ENCODE peak calls at places on chromosome X, in ten cellular contexts. One of them, this sample, is unnamed.

GRCh38 chrX:96906741-96907140 is 23.0 kb downstream of the RPA4 start:
- DNase-seq in A549: no peak
- DNase-seq in mesendoderm: no peak
- DNase-seq in naive thymus-derived CD4-positive, alpha-beta T cell: no peak
- DNase-seq in spleen: no peak
- DNase-seq in cardiac fibroblast: peak
- DNase-seq in skeletal muscle cell: peak
- DNase-seq in aorta: no peak
- DNase-seq in AG04450: no peak
- DNase-seq in choroid plexus epithelial cell: no peak
- DNase-seq in this sample: no peak

GRCh38 chrX:107775000-107775733 is 420 bp downstream of the TSC22D3 start:
- DNase-seq in A549: peak
- DNase-seq in mesendoderm: no peak
- DNase-seq in naive thymus-derived CD4-positive, alpha-beta T cell: peak
- DNase-seq in spleen: no peak
- DNase-seq in cardiac fibroblast: no peak
- DNase-seq in skeletal muscle cell: no peak
- DNase-seq in aorta: no peak
- DNase-seq in AG04450: no peak
- DNase-seq in choroid plexus epithelial cell: no peak
- DNase-seq in this sample: no peak

GRCh38 chrX:133685806-133686205 is 270.5 kb upstream of the GPC4 start:
- DNase-seq in A549: no peak
- DNase-seq in mesendoderm: peak
- DNase-seq in naive thymus-derived CD4-positive, alpha-beta T cell: no peak
- DNase-seq in spleen: no peak
- DNase-seq in cardiac fibroblast: no peak
- DNase-seq in skeletal muscle cell: no peak
- DNase-seq in aorta: no peak
- DNase-seq in AG04450: no peak
- DNase-seq in choroid plexus epithelial cell: no peak
- DNase-seq in this sample: peak

GRCh38 chrX:105552395-105552794 is 269.9 kb upstream of the NRK start:
- DNase-seq in A549: no peak
- DNase-seq in mesendoderm: peak
- DNase-seq in naive thymus-derived CD4-positive, alpha-beta T cell: no peak
- DNase-seq in spleen: no peak
- DNase-seq in cardiac fibroblast: peak
- DNase-seq in skeletal muscle cell: no peak
- DNase-seq in aorta: no peak
- DNase-seq in AG04450: no peak
- DNase-seq in choroid plexus epithelial cell: peak
- DNase-seq in this sample: no peak

GRCh38 chrX:68440940-68441339 is 7.6 kb upstream of the OPHN1 start:
- DNase-seq in A549: no peak
- DNase-seq in mesendoderm: no peak
- DNase-seq in naive thymus-derived CD4-positive, alpha-beta T cell: no peak
- DNase-seq in spleen: no peak
- DNase-seq in cardiac fibroblast: peak
- DNase-seq in skeletal muscle cell: peak
- DNase-seq in aorta: peak
- DNase-seq in AG04450: no peak
- DNase-seq in choroid plexus epithelial cell: peak
- DNase-seq in this sample: no peak

GRCh38 chrX:78024349-78025108 is 55.1 kb upstream of the PGAM4 start:
- DNase-seq in A549: peak
- DNase-seq in mesendoderm: peak
- DNase-seq in naive thymus-derived CD4-positive, alpha-beta T cell: peak
- DNase-seq in spleen: no peak
- DNase-seq in cardiac fibroblast: peak
- DNase-seq in skeletal muscle cell: no peak
- DNase-seq in aorta: no peak
- DNase-seq in AG04450: no peak
- DNase-seq in choroid plexus epithelial cell: peak
- DNase-seq in this sample: peak

GRCh38 chrX:10549280-10549679 is 71.1 kb downstream of the MID1 start:
- DNase-seq in A549: no peak
- DNase-seq in mesendoderm: no peak
- DNase-seq in naive thymus-derived CD4-positive, alpha-beta T cell: no peak
- DNase-seq in spleen: no peak
- DNase-seq in cardiac fibroblast: no peak
- DNase-seq in skeletal muscle cell: no peak
- DNase-seq in aorta: no peak
- DNase-seq in AG04450: no peak
- DNase-seq in choroid plexus epithelial cell: no peak
- DNase-seq in this sample: no peak

GRCh38 chrX:39238017-39238416 is 436.8 kb downstream of the MID1IP1 start:
- DNase-seq in A549: no peak
- DNase-seq in mesendoderm: no peak
- DNase-seq in naive thymus-derived CD4-positive, alpha-beta T cell: no peak
- DNase-seq in spleen: no peak
- DNase-seq in cardiac fibroblast: no peak
- DNase-seq in skeletal muscle cell: no peak
- DNase-seq in aorta: no peak
- DNase-seq in AG04450: no peak
- DNase-seq in choroid plexus epithelial cell: no peak
- DNase-seq in this sample: no peak

GRCh38 chrX:40012039-40012799 is 85.5 kb downstream of the BCOR start:
- DNase-seq in A549: no peak
- DNase-seq in mesendoderm: no peak
- DNase-seq in naive thymus-derived CD4-positive, alpha-beta T cell: no peak
- DNase-seq in spleen: peak
- DNase-seq in cardiac fibroblast: peak
- DNase-seq in skeletal muscle cell: peak
- DNase-seq in aorta: peak
- DNase-seq in AG04450: no peak
- DNase-seq in choroid plexus epithelial cell: peak
- DNase-seq in this sample: no peak

GRCh38 chrX:129823115-129823514 is 20.6 kb downstream of the ZDHHC9 start:
- DNase-seq in A549: peak
- DNase-seq in mesendoderm: peak
- DNase-seq in naive thymus-derived CD4-positive, alpha-beta T cell: peak
- DNase-seq in spleen: no peak
- DNase-seq in cardiac fibroblast: peak
- DNase-seq in skeletal muscle cell: no peak
- DNase-seq in aorta: no peak
- DNase-seq in AG04450: no peak
- DNase-seq in choroid plexus epithelial cell: peak
- DNase-seq in this sample: peak

GRCh38 chrX:65601530-65602281 is 65.7 kb upstream of the MSN start:
- DNase-seq in A549: no peak
- DNase-seq in mesendoderm: peak
- DNase-seq in naive thymus-derived CD4-positive, alpha-beta T cell: peak
- DNase-seq in spleen: peak
- DNase-seq in cardiac fibroblast: peak
- DNase-seq in skeletal muscle cell: peak
- DNase-seq in aorta: peak
- DNase-seq in AG04450: peak
- DNase-seq in choroid plexus epithelial cell: peak
- DNase-seq in this sample: no peak

GRCh38 chrX:107700317-107700774 is 72.0 kb downstream of the PRPS1 start:
- DNase-seq in A549: no peak
- DNase-seq in mesendoderm: no peak
- DNase-seq in naive thymus-derived CD4-positive, alpha-beta T cell: no peak
- DNase-seq in spleen: peak
- DNase-seq in cardiac fibroblast: peak
- DNase-seq in skeletal muscle cell: peak
- DNase-seq in aorta: no peak
- DNase-seq in AG04450: no peak
- DNase-seq in choroid plexus epithelial cell: peak
- DNase-seq in this sample: no peak

GRCh38 chrX:84188320-84188834 is 378 bp upstream of the RPS6KA6 start:
- DNase-seq in A549: peak
- DNase-seq in mesendoderm: peak
- DNase-seq in naive thymus-derived CD4-positive, alpha-beta T cell: no peak
- DNase-seq in spleen: no peak
- DNase-seq in cardiac fibroblast: peak
- DNase-seq in skeletal muscle cell: no peak
- DNase-seq in aorta: peak
- DNase-seq in AG04450: peak
- DNase-seq in choroid plexus epithelial cell: peak
- DNase-seq in this sample: no peak

GRCh38 chrX:15820106-15821073 is 30.1 kb downstream of the ZRSR2 start:
- DNase-seq in A549: no peak
- DNase-seq in mesendoderm: no peak
- DNase-seq in naive thymus-derived CD4-positive, alpha-beta T cell: no peak
- DNase-seq in spleen: no peak
- DNase-seq in cardiac fibroblast: no peak
- DNase-seq in skeletal muscle cell: no peak
- DNase-seq in aorta: no peak
- DNase-seq in AG04450: no peak
- DNase-seq in choroid plexus epithelial cell: no peak
- DNase-seq in this sample: no peak

DNA sequence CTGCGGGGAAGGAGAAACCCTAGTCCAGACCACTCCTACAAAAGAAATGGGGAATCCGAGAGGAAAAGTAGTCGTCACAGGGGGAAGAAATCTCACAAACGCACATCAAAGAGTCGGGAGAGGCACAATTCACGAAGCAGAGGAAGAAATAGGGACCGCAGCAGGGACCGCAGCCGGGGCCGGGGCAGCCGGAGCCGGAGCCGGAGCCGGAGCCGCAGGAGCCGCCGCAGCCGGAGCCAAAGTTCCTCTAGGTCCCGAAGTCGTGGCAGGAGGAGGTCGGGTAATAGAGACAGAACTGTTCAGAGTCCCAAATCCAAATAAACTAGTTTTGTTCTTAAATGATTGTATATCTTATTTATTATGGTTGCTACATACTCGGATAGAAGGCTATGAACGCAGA is 31.7 kb downstream of the AP1S2 start:
- DNase-seq in A549: no peak
- DNase-seq in mesendoderm: no peak
- DNase-seq in naive thymus-derived CD4-positive, alpha-beta T cell: no peak
- DNase-seq in spleen: no peak
- DNase-seq in cardiac fibroblast: no peak
- DNase-seq in skeletal muscle cell: no peak
- DNase-seq in aorta: no peak
- DNase-seq in AG04450: no peak
- DNase-seq in choroid plexus epithelial cell: no peak
- DNase-seq in this sample: no peak
- H3K4me3 ChIP-seq in A549: no peak
- H3K4me3 ChIP-seq in mesendoderm: no peak
- H3K4me3 ChIP-seq in naive thymus-derived CD4-positive, alpha-beta T cell: no peak
- H3K4me3 ChIP-seq in spleen: no peak
- H3K4me3 ChIP-seq in cardiac fibroblast: no peak
- H3K4me3 ChIP-seq in skeletal muscle cell: no peak
- H3K4me3 ChIP-seq in aorta: no peak
- H3K4me3 ChIP-seq in AG04450: no peak
- H3K4me3 ChIP-seq in choroid plexus epithelial cell: no peak
- H3K4me3 ChIP-seq in this sample: no peak

GRCh38 chrX:131783555-131784338 is 239.4 kb upstream of the STK26 start:
- DNase-seq in A549: no peak
- DNase-seq in mesendoderm: no peak
- DNase-seq in naive thymus-derived CD4-positive, alpha-beta T cell: peak
- DNase-seq in spleen: no peak
- DNase-seq in cardiac fibroblast: no peak
- DNase-seq in skeletal muscle cell: no peak
- DNase-seq in aorta: no peak
- DNase-seq in AG04450: no peak
- DNase-seq in choroid plexus epithelial cell: no peak
- DNase-seq in this sample: no peak

GRCh38 chrX:131778269-131779218 is 234.7 kb downstream of the OR13H1 start:
- DNase-seq in A549: peak
- DNase-seq in mesendoderm: peak
- DNase-seq in naive thymus-derived CD4-positive, alpha-beta T cell: peak
- DNase-seq in spleen: no peak
- DNase-seq in cardiac fibroblast: no peak
- DNase-seq in skeletal muscle cell: no peak
- DNase-seq in aorta: no peak
- DNase-seq in AG04450: no peak
- DNase-seq in choroid plexus epithelial cell: no peak
- DNase-seq in this sample: no peak

DNA sequence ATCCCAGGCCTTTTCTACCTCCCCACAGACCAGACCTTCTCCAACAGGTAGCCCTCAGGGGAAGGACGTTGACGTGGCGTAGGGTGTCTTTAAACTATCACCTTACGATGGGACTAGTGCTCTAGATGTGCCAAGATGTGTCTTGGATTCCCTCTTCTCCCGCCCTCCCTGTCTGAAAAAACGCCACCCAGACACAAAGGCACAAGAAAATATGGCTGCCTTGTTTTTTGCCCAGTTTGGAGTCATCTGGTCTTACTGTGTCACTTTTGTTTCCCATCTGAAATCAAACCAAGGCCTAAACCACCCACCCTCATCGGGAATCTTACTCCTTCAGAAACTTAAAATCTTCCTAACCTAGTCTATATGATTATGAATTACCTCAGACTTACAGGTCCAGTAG is 235.4 kb downstream of the OR13H1 start:
- DNase-seq in A549: no peak
- DNase-seq in mesendoderm: no peak
- DNase-seq in naive thymus-derived CD4-positive, alpha-beta T cell: no peak
- DNase-seq in spleen: no peak
- DNase-seq in cardiac fibroblast: no peak
- DNase-seq in skeletal muscle cell: no peak
- DNase-seq in aorta: no peak
- DNase-seq in AG04450: no peak
- DNase-seq in choroid plexus epithelial cell: no peak
- DNase-seq in this sample: no peak
- H3K4me3 ChIP-seq in A549: no peak
- H3K4me3 ChIP-seq in mesendoderm: no peak
- H3K4me3 ChIP-seq in naive thymus-derived CD4-positive, alpha-beta T cell: no peak
- H3K4me3 ChIP-seq in spleen: no peak
- H3K4me3 ChIP-seq in cardiac fibroblast: no peak
- H3K4me3 ChIP-seq in skeletal muscle cell: no peak
- H3K4me3 ChIP-seq in aorta: no peak
- H3K4me3 ChIP-seq in AG04450: no peak
- H3K4me3 ChIP-seq in choroid plexus epithelial cell: no peak
- H3K4me3 ChIP-seq in this sample: no peak

GRCh38 chrX:109475174-109475891 is 6.6 kb downstream of the GUCY2F start:
- DNase-seq in A549: peak
- DNase-seq in mesendoderm: peak
- DNase-seq in naive thymus-derived CD4-positive, alpha-beta T cell: no peak
- DNase-seq in spleen: no peak
- DNase-seq in cardiac fibroblast: peak
- DNase-seq in skeletal muscle cell: no peak
- DNase-seq in aorta: no peak
- DNase-seq in AG04450: peak
- DNase-seq in choroid plexus epithelial cell: peak
- DNase-seq in this sample: peak
- H3K4me3 ChIP-seq in A549: no peak
- H3K4me3 ChIP-seq in mesendoderm: no peak
- H3K4me3 ChIP-seq in naive thymus-derived CD4-positive, alpha-beta T cell: no peak
- H3K4me3 ChIP-seq in spleen: no peak
- H3K4me3 ChIP-seq in cardiac fibroblast: no peak
- H3K4me3 ChIP-seq in skeletal muscle cell: peak
- H3K4me3 ChIP-seq in aorta: no peak
- H3K4me3 ChIP-seq in AG04450: peak
- H3K4me3 ChIP-seq in choroid plexus epithelial cell: peak
- H3K4me3 ChIP-seq in this sample: peak

GRCh38 chrX:153667931-153668396 is 5.6 kb downstream of the PNCK start:
- DNase-seq in A549: peak
- DNase-seq in mesendoderm: peak
- DNase-seq in naive thymus-derived CD4-positive, alpha-beta T cell: peak
- DNase-seq in spleen: peak
- DNase-seq in cardiac fibroblast: peak
- DNase-seq in skeletal muscle cell: peak
- DNase-seq in aorta: peak
- DNase-seq in AG04450: peak
- DNase-seq in choroid plexus epithelial cell: peak
- DNase-seq in this sample: peak
- H3K4me3 ChIP-seq in A549: peak
- H3K4me3 ChIP-seq in mesendoderm: no peak
- H3K4me3 ChIP-seq in naive thymus-derived CD4-positive, alpha-beta T cell: no peak
- H3K4me3 ChIP-seq in spleen: no peak
- H3K4me3 ChIP-seq in cardiac fibroblast: no peak
- H3K4me3 ChIP-seq in skeletal muscle cell: peak
- H3K4me3 ChIP-seq in aorta: no peak
- H3K4me3 ChIP-seq in AG04450: peak
- H3K4me3 ChIP-seq in choroid plexus epithelial cell: no peak
- H3K4me3 ChIP-seq in this sample: no peak